ENCODE peak calls at places on chromosomes 6 and 20, in eight cellular contexts. L is epithelial cell of esophagus, U is choroid plexus epithelial cell, H is ovary, S is pancreas, M is cardiac fibroblast, F is right lobe of liver, A is brain microvascular endothelial cell. C is an unnamed sample.

GRCh38 chr20:8972963-8973362 is 95.9 kb upstream of the PLCB4 start:
- DNase-seq in L (no peak), U (no peak), H (no peak), S (no peak), M (no peak), F (no peak), A (no peak), C (no peak)

GRCh38 chr6:64505312-64505711 is 869.7 kb downstream of the PHF3 start:
- DNase-seq in L (peak), U (no peak), H (no peak), S (no peak), M (no peak), F (no peak), A (no peak), C (peak)

GRCh38 chr20:50172347-50173013 is 18.1 kb upstream of the CEBPB start:
- DNase-seq in L (peak), U (peak), H (peak), S (peak), M (peak), F (peak), A (peak), C (no peak)

GRCh38 chr6:120826253-120826652 is 508.0 kb downstream of the TBC1D32 start:
- DNase-seq in L (peak), U (peak), H (no peak), S (peak), M (peak), F (peak), A (no peak), C (peak)

GRCh38 chr20:4068708-4069107 is 53.4 kb upstream of the RNF24 start:
- DNase-seq in L (peak), U (peak), H (no peak), S (no peak), M (peak), F (no peak), A (no peak), C (no peak)

GRCh38 chr6:36964349-36964748 is 9.8 kb downstream of the PI16 start:
- DNase-seq in L (no peak), U (no peak), H (no peak), S (no peak), M (no peak), F (no peak), A (no peak), C (no peak)

GRCh38 chr6:1479095-1479494 is 89.7 kb downstream of the FOXF2 start:
- DNase-seq in L (no peak), U (peak), H (no peak), S (no peak), M (peak), F (no peak), A (no peak), C (no peak)

GRCh38 chr6:128573036-128573435 is 52.6 kb upstream of the PTPRK start:
- DNase-seq in L (no peak), U (no peak), H (no peak), S (no peak), M (no peak), F (no peak), A (no peak), C (no peak)

GRCh38 chr6:112311950-112312547 is 35.1 kb upstream of the RFPL4B start:
- DNase-seq in L (peak), U (peak), H (peak), S (no peak), M (peak), F (no peak), A (no peak), C (peak)

GRCh38 chr20:10463622-10464021 is 28.5 kb downstream of the SLX4IP start:
- DNase-seq in L (peak), U (peak), H (no peak), S (no peak), M (no peak), F (no peak), A (no peak), C (no peak)

GRCh38 chr6:14900919-14901318 is 344.9 kb upstream of the JARID2 start:
- DNase-seq in L (no peak), U (no peak), H (no peak), S (no peak), M (no peak), F (no peak), A (no peak), C (no peak)

GRCh38 chr6:41705996-41706835 is 29.2 kb downstream of the TFEB start:
- DNase-seq in L (peak), U (peak), H (peak), S (no peak), M (peak), F (peak), A (peak), C (peak)

GRCh38 chr20:17611540-17612286 is 41.8 kb downstream of the DSTN start:
- DNase-seq in L (peak), U (peak), H (no peak), S (peak), M (no peak), F (peak), A (no peak), C (no peak)

GRCh38 chr6:104431096-104431495 is 428.6 kb downstream of the HACE1 start:
- DNase-seq in L (no peak), U (no peak), H (no peak), S (no peak), M (no peak), F (no peak), A (no peak), C (peak)

GRCh38 chr6:25769983-25770382 is 15.4 kb downstream of the SLC17A4 start:
- DNase-seq in L (peak), U (no peak), H (no peak), S (no peak), M (peak), F (peak), A (no peak), C (no peak)

GRCh38 chr20:13819885-13820645 is 35.2 kb downstream of the NDUFAF5 start:
- DNase-seq in L (peak), U (peak), H (peak), S (peak), M (peak), F (peak), A (no peak), C (peak)

GRCh38 chr6:22363166-22363965 is 66.5 kb upstream of the PRL start:
- DNase-seq in L (peak), U (no peak), H (no peak), S (no peak), M (no peak), F (no peak), A (no peak), C (peak)

GRCh38 chr6:152575621-152576150 is 61.5 kb downstream of the SYNE1 start:
- DNase-seq in L (peak), U (peak), H (peak), S (no peak), M (peak), F (no peak), A (no peak), C (peak)

GRCh38 chr6:111764238-111765182 is 108.7 kb downstream of the FYN start:
- DNase-seq in L (no peak), U (no peak), H (no peak), S (no peak), M (no peak), F (no peak), A (peak), C (peak)

DNA sequence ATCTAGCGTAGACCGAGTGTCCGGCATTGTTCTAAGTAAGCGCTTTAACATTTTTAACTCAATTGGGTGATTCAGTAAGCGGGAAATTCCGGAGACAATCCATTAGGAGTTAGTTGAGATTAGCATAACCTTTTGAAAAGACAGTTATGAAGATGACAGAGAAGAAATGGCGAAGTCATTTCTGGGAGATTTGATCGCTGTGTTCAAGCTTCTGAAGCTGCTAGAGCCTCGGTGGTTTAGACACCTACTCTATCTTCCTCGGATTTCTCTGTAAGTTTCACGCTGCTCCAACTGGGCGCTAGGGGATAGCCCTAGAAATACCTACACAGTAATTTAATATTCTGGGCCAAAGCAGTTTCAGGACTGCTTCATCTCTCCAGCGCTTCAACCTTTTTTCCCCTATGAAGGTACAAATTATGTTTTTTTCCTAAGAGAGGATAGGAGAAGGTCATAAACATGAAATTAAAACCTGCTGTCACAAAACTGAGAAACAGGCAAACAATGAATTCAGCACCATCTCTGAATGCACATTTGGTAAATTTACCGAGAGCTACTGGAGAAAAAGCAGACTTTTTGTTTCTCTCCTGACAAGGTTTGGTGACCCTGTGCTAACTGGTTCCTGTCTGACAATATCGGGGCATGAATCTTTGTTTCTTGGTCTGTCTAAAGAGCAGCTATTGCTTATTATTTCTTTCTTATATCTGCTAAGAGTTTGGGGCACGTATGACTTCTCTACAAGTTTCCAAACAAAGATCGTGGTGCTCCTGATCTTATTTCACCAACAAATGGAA is 22.4 kb downstream of the ZNF311 start:
- DNase-seq in L (peak), U (peak), H (peak), S (peak), M (peak), F (no peak), A (peak), C (peak)
- TF ChIP-seq CTCF in L (peak), U (peak), H (no peak), S (no peak), M (peak), F (peak), A (peak), C (no peak)

DNA sequence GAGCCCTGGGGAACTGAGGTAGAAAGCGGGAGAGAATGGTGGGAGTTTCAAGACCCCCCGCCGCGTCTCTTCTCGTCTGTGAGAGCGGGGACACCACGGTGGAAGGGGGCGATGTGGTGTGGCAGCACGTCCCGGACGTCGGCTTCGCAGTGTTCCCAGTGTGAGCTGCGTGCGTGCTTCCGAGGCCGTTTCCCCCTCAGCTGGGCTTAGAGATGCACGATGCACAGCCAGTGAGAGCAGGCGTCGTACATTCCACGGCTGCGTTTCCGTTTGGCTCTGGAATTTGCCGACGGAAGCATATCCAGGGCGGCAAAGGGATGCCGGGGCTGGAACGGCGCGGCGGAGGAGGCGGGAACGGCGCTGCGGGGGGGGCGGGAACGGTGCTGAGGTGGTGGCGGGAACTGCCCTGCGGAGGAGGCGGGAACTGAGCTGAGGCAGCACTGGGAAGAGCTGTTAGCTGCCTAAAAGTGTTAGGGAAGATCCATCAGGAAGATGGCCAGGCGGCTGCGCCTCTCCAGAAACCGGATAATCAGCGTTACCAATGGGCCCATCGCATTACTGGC is 37.7 kb downstream of the KIF25 start:
- DNase-seq in L (peak), U (peak), H (peak), S (peak), M (peak), F (peak), A (peak), C (no peak)
- H3K4me3 ChIP-seq in L (peak), U (peak), H (peak), S (peak), M (peak), F (peak), A (peak), C (no peak)

DNA sequence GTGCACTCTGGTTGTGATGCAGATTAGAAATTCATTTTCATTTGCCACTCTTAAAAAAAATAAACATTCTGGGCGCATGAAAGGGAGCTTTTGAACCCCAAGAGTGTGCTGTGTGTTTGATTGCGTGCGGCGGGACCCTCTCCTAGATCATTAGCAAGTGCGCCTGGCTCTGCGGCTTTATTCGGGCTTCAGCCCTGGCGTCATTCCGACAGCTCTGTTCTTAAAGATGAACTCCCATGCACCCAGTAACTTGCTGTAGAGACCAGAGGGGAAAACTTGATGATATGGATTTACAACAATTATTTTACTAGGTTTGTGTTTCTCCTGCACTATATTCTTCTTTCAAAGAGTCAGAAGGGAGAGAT is 48.9 kb upstream of the ARMC2 start:
- DNase-seq in L (no peak), U (no peak), H (no peak), S (no peak), M (no peak), F (no peak), A (no peak), C (no peak)
- TF ChIP-seq CTCF in L (no peak), U (no peak), H (no peak), S (no peak), M (no peak), F (no peak), A (no peak), C (no peak)

GRCh38 chr6:107821591-107821990 is 2.5 kb downstream of the SCML4 start:
- DNase-seq in L (no peak), U (no peak), H (no peak), S (no peak), M (no peak), F (no peak), A (no peak), C (no peak)

GRCh38 chr6:107820571-107821261 is 3.4 kb downstream of the SCML4 start:
- DNase-seq in L (peak), U (peak), H (no peak), S (no peak), M (peak), F (peak), A (no peak), C (no peak)

GRCh38 chr6:107818272-107818671 is 5.8 kb downstream of the SCML4 start:
- DNase-seq in L (no peak), U (no peak), H (no peak), S (no peak), M (no peak), F (no peak), A (no peak), C (no peak)

GRCh38 chr6:107819217-107819616 is 4.9 kb downstream of the SCML4 start:
- DNase-seq in L (peak), U (no peak), H (no peak), S (no peak), M (no peak), F (no peak), A (no peak), C (no peak)

GRCh38 chr6:107819976-107820551 is 4.0 kb downstream of the SCML4 start:
- DNase-seq in L (peak), U (peak), H (no peak), S (no peak), M (no peak), F (no peak), A (no peak), C (no peak)
- H3K4me3 ChIP-seq in L (peak), U (peak), H (no peak), S (no peak), M (no peak), F (no peak), A (peak), C (no peak)

GRCh38 chr6:76381612-76382011 is 309.1 kb upstream of the IMPG1 start:
- DNase-seq in L (no peak), U (no peak), H (no peak), S (no peak), M (no peak), F (no peak), A (no peak), C (no peak)
- TF ChIP-seq CTCF in L (no peak), U (no peak), H (no peak), S (no peak), M (no peak), F (no peak), A (no peak), C (no peak)

DNA sequence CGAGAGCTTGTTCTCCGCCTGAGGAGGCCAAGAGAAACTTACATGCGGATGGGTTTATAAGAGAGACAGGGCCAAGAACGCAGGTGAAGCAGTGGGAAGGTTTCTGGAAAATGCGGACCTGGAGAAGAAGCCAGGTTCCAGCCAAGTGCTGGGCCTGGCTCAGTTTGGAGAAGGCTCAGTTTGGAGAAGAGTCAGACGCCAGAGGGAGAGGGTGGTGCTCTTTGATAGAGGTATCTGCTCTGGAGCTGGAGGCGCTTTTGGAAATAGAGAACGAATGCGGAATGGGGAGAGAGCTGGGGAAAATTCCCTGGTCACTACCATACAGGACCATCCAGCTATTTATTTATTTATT is 753 bp downstream of the RSPH9 start:
- DNase-seq in L (no peak), U (no peak), H (no peak), S (no peak), M (no peak), F (no peak), A (no peak), C (no peak)
- H3K4me3 ChIP-seq in L (peak), U (peak), H (peak), S (peak), M (peak), F (no peak), A (peak), C (no peak)

DNA sequence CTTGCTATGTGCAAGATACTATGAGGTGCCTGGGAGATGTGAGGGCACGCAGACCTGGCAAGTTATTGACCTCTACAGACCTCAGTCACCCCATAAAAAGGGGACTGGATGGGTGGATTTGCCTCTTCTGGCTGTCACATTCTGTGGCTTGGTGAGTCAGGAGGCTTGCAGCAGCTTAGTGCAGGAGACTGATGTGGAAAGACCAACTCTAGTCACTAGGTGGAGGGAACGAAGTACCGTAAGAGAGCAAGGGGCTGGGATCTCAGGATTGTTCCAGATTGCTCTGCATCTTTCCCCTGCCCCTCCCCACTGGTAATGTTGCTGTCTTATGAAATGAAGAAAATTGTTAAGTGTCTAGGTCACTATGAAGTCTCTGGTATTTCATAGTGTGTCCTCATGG is 3.3 kb downstream of the MAPRE1 start:
- DNase-seq in L (peak), U (peak), H (no peak), S (no peak), M (peak), F (no peak), A (peak), C (no peak)
- TF ChIP-seq CTCF in L (peak), U (peak), H (no peak), S (no peak), M (peak), F (no peak), A (peak), C (no peak)

C was measured in GM12865.